ENCODE peak calls at places on chromosomes 11 and 22, in ten cellular contexts. One of them, this sample, is unnamed.

GRCh38 chr11:112345708-112346107 is 85.0 kb upstream of the PLET1 start:
- DNase-seq in pancreas: no peak
- DNase-seq in upper lobe of right lung: no peak
- DNase-seq in aorta: no peak
- DNase-seq in effector CD4-positive, alpha-beta T cell: no peak
- DNase-seq in epithelial cell of proximal tubule: no peak
- DNase-seq in activated T-cell treated with anti-CD3 and anti-CD28 coated beads for 24 hours: no peak
- DNase-seq in MM.1S: no peak
- DNase-seq in right lobe of liver: no peak
- DNase-seq in Right ventricle myocardium inferior: no peak
- DNase-seq in this sample: no peak

GRCh38 chr22:48072777-48073176 is 1310.3 kb downstream of the TBC1D22A start:
- DNase-seq in pancreas: no peak
- DNase-seq in upper lobe of right lung: no peak
- DNase-seq in aorta: no peak
- DNase-seq in effector CD4-positive, alpha-beta T cell: no peak
- DNase-seq in epithelial cell of proximal tubule: no peak
- DNase-seq in activated T-cell treated with anti-CD3 and anti-CD28 coated beads for 24 hours: no peak
- DNase-seq in MM.1S: no peak
- DNase-seq in right lobe of liver: no peak
- DNase-seq in Right ventricle myocardium inferior: no peak
- DNase-seq in this sample: no peak

GRCh38 chr11:76543006-76543703 is 98.3 kb downstream of the EMSY start:
- DNase-seq in pancreas: no peak
- DNase-seq in upper lobe of right lung: no peak
- DNase-seq in aorta: no peak
- DNase-seq in effector CD4-positive, alpha-beta T cell: no peak
- DNase-seq in epithelial cell of proximal tubule: no peak
- DNase-seq in activated T-cell treated with anti-CD3 and anti-CD28 coated beads for 24 hours: no peak
- DNase-seq in MM.1S: no peak
- DNase-seq in right lobe of liver: no peak
- DNase-seq in Right ventricle myocardium inferior: no peak
- DNase-seq in this sample: peak; percentile 4

GRCh38 chr22:32723632-32724031 is 77.9 kb upstream of the TIMP3 start:
- DNase-seq in pancreas: no peak
- DNase-seq in upper lobe of right lung: peak; percentile 89
- DNase-seq in aorta: peak; percentile 87
- DNase-seq in effector CD4-positive, alpha-beta T cell: no peak
- DNase-seq in epithelial cell of proximal tubule: no peak
- DNase-seq in activated T-cell treated with anti-CD3 and anti-CD28 coated beads for 24 hours: peak; percentile 26
- DNase-seq in MM.1S: peak; percentile 89
- DNase-seq in right lobe of liver: peak; percentile 73
- DNase-seq in Right ventricle myocardium inferior: peak; percentile 89
- DNase-seq in this sample: peak; percentile 96

GRCh38 chr11:116360542-116360941 is 412.2 kb downstream of the BUD13 start:
- DNase-seq in pancreas: no peak
- DNase-seq in upper lobe of right lung: no peak
- DNase-seq in aorta: no peak
- DNase-seq in effector CD4-positive, alpha-beta T cell: no peak
- DNase-seq in epithelial cell of proximal tubule: no peak
- DNase-seq in activated T-cell treated with anti-CD3 and anti-CD28 coated beads for 24 hours: no peak
- DNase-seq in MM.1S: no peak
- DNase-seq in right lobe of liver: no peak
- DNase-seq in Right ventricle myocardium inferior: no peak
- DNase-seq in this sample: no peak

GRCh38 chr11:122149232-122149631 is 33.2 kb upstream of the BLID start:
- DNase-seq in pancreas: no peak
- DNase-seq in upper lobe of right lung: no peak
- DNase-seq in aorta: no peak
- DNase-seq in effector CD4-positive, alpha-beta T cell: no peak
- DNase-seq in epithelial cell of proximal tubule: no peak
- DNase-seq in activated T-cell treated with anti-CD3 and anti-CD28 coated beads for 24 hours: no peak
- DNase-seq in MM.1S: no peak
- DNase-seq in right lobe of liver: no peak
- DNase-seq in Right ventricle myocardium inferior: no peak
- DNase-seq in this sample: no peak

GRCh38 chr11:102476812-102477211 is 24.2 kb upstream of the TMEM123 start:
- DNase-seq in pancreas: peak; percentile 66
- DNase-seq in upper lobe of right lung: no peak
- DNase-seq in aorta: no peak
- DNase-seq in effector CD4-positive, alpha-beta T cell: no peak
- DNase-seq in epithelial cell of proximal tubule: no peak
- DNase-seq in activated T-cell treated with anti-CD3 and anti-CD28 coated beads for 24 hours: no peak
- DNase-seq in MM.1S: peak; percentile 82
- DNase-seq in right lobe of liver: peak; percentile 87
- DNase-seq in Right ventricle myocardium inferior: no peak
- DNase-seq in this sample: no peak

GRCh38 chr11:131644204-131644603 is 273.8 kb downstream of the NTM start:
- DNase-seq in pancreas: no peak
- DNase-seq in upper lobe of right lung: no peak
- DNase-seq in aorta: no peak
- DNase-seq in effector CD4-positive, alpha-beta T cell: no peak
- DNase-seq in epithelial cell of proximal tubule: no peak
- DNase-seq in activated T-cell treated with anti-CD3 and anti-CD28 coated beads for 24 hours: no peak
- DNase-seq in MM.1S: no peak
- DNase-seq in right lobe of liver: no peak
- DNase-seq in Right ventricle myocardium inferior: no peak
- DNase-seq in this sample: no peak

GRCh38 chr11:57131080-57131790 is 50.5 kb upstream of the LRRC55 start:
- DNase-seq in pancreas: peak; percentile 50
- DNase-seq in upper lobe of right lung: no peak
- DNase-seq in aorta: no peak
- DNase-seq in effector CD4-positive, alpha-beta T cell: no peak
- DNase-seq in epithelial cell of proximal tubule: no peak
- DNase-seq in activated T-cell treated with anti-CD3 and anti-CD28 coated beads for 24 hours: no peak
- DNase-seq in MM.1S: no peak
- DNase-seq in right lobe of liver: peak; percentile 63
- DNase-seq in Right ventricle myocardium inferior: no peak
- DNase-seq in this sample: peak; percentile 10

GRCh38 chr22:46763051-46763705 is 728 bp downstream of the TBC1D22A start:
- DNase-seq in pancreas: no peak
- DNase-seq in upper lobe of right lung: no peak
- DNase-seq in aorta: peak; percentile 74
- DNase-seq in effector CD4-positive, alpha-beta T cell: no peak
- DNase-seq in epithelial cell of proximal tubule: no peak
- DNase-seq in activated T-cell treated with anti-CD3 and anti-CD28 coated beads for 24 hours: no peak
- DNase-seq in MM.1S: peak; percentile 28
- DNase-seq in right lobe of liver: no peak
- DNase-seq in Right ventricle myocardium inferior: no peak
- DNase-seq in this sample: peak; percentile 8

GRCh38 chr11:10807629-10808552 is 835 bp downstream of the EIF4G2 start:
- DNase-seq in pancreas: peak; percentile 56
- DNase-seq in upper lobe of right lung: peak; percentile 86
- DNase-seq in aorta: peak; percentile 84
- DNase-seq in effector CD4-positive, alpha-beta T cell: peak; percentile 22
- DNase-seq in epithelial cell of proximal tubule: no peak
- DNase-seq in activated T-cell treated with anti-CD3 and anti-CD28 coated beads for 24 hours: peak; percentile 23
- DNase-seq in MM.1S: peak; percentile 27
- DNase-seq in right lobe of liver: peak; percentile 78
- DNase-seq in Right ventricle myocardium inferior: peak; percentile 84
- DNase-seq in this sample: peak; percentile 52

GRCh38 chr11:70833554-70833953 is 418.8 kb downstream of the SHANK2 start:
- DNase-seq in pancreas: no peak
- DNase-seq in upper lobe of right lung: no peak
- DNase-seq in aorta: no peak
- DNase-seq in effector CD4-positive, alpha-beta T cell: no peak
- DNase-seq in epithelial cell of proximal tubule: no peak
- DNase-seq in activated T-cell treated with anti-CD3 and anti-CD28 coated beads for 24 hours: no peak
- DNase-seq in MM.1S: no peak
- DNase-seq in right lobe of liver: no peak
- DNase-seq in Right ventricle myocardium inferior: peak; percentile 11
- DNase-seq in this sample: no peak

GRCh38 chr11:70828498-70829159 is 423.7 kb downstream of the SHANK2 start:
- DNase-seq in pancreas: no peak
- DNase-seq in upper lobe of right lung: no peak
- DNase-seq in aorta: no peak
- DNase-seq in effector CD4-positive, alpha-beta T cell: no peak
- DNase-seq in epithelial cell of proximal tubule: no peak
- DNase-seq in activated T-cell treated with anti-CD3 and anti-CD28 coated beads for 24 hours: no peak
- DNase-seq in MM.1S: no peak
- DNase-seq in right lobe of liver: no peak
- DNase-seq in Right ventricle myocardium inferior: peak; percentile 55
- DNase-seq in this sample: no peak

GRCh38 chr11:128299132-128299726 is 288.1 kb downstream of the ETS1 start:
- DNase-seq in pancreas: no peak
- DNase-seq in upper lobe of right lung: no peak
- DNase-seq in aorta: no peak
- DNase-seq in effector CD4-positive, alpha-beta T cell: no peak
- DNase-seq in epithelial cell of proximal tubule: no peak
- DNase-seq in activated T-cell treated with anti-CD3 and anti-CD28 coated beads for 24 hours: no peak
- DNase-seq in MM.1S: no peak
- DNase-seq in right lobe of liver: no peak
- DNase-seq in Right ventricle myocardium inferior: no peak
- DNase-seq in this sample: no peak

GRCh38 chr11:49208006-49208721 is at the start of gene FOLH1:
- DNase-seq in pancreas: peak; percentile 8
- DNase-seq in upper lobe of right lung: peak; percentile 71
- DNase-seq in aorta: peak; percentile 78
- DNase-seq in effector CD4-positive, alpha-beta T cell: no peak
- DNase-seq in epithelial cell of proximal tubule: no peak
- DNase-seq in activated T-cell treated with anti-CD3 and anti-CD28 coated beads for 24 hours: no peak
- DNase-seq in MM.1S: peak; percentile 38
- DNase-seq in right lobe of liver: peak; percentile 70
- DNase-seq in Right ventricle myocardium inferior: peak; percentile 65
- DNase-seq in this sample: no peak

GRCh38 chr11:118933486-118933885 is 7.8 kb upstream of the BCL9L start:
- DNase-seq in pancreas: peak; percentile 49
- DNase-seq in upper lobe of right lung: no peak
- DNase-seq in aorta: no peak
- DNase-seq in effector CD4-positive, alpha-beta T cell: no peak
- DNase-seq in epithelial cell of proximal tubule: no peak
- DNase-seq in activated T-cell treated with anti-CD3 and anti-CD28 coated beads for 24 hours: no peak
- DNase-seq in MM.1S: no peak
- DNase-seq in right lobe of liver: no peak
- DNase-seq in Right ventricle myocardium inferior: no peak
- DNase-seq in this sample: no peak

GRCh38 chr11:118415739-118416068 is 14.3 kb downstream of the ATP5MG start:
- DNase-seq in pancreas: no peak
- DNase-seq in upper lobe of right lung: no peak
- DNase-seq in aorta: no peak
- DNase-seq in effector CD4-positive, alpha-beta T cell: no peak
- DNase-seq in epithelial cell of proximal tubule: peak; percentile 63
- DNase-seq in activated T-cell treated with anti-CD3 and anti-CD28 coated beads for 24 hours: no peak
- DNase-seq in MM.1S: no peak
- DNase-seq in right lobe of liver: no peak
- DNase-seq in Right ventricle myocardium inferior: no peak
- DNase-seq in this sample: peak; percentile 96